ENCODE peak calls at places on chromosome 13, in eight cellular contexts. E is NCI-H2171 treated with DMSO at 0.1 percent for 48 hours; N is effector CD4-positive, alpha-beta T cell; Z is ascending aorta; A is activated CD4-positive, alpha-beta T cell treated with anti-CD3 and anti-CD28 coated beads for 1 hour; Q is MCF 10A; P is erythroblast; U is HFF-Myc. L is an unnamed sample.

GRCh38 chr13:38686635-38687245 is at the start of gene FREM2:
- DNase-seq in A (no peak), P (no peak), Z (no peak), E (no peak), Q (peak), N (no peak), U (no peak), L (no peak)

GRCh38 chr13:76890036-76890435 is 3.8 kb upstream of the KCTD12 start:
- DNase-seq in A (no peak), N (no peak), Q (peak), U (no peak), Z (no peak), E (no peak), P (no peak), L (no peak)

GRCh38 chr13:27279506-27279905 is 8.9 kb downstream of the RASL11A start:
- DNase-seq in P (no peak), A (no peak), E (no peak), N (no peak), Z (no peak), U (no peak), Q (no peak), L (no peak)

GRCh38 chr13:85521586-85521985 is 277.6 kb downstream of the SLITRK6 start:
- DNase-seq in U (no peak), E (no peak), A (no peak), N (no peak), Q (no peak), P (no peak), Z (no peak), L (no peak)

GRCh38 chr13:99721606-99722384 is 220.5 kb downstream of the TM9SF2 start:
- DNase-seq in Z (no peak), A (no peak), E (no peak), N (no peak), U (no peak), Q (no peak), P (no peak), L (no peak)

GRCh38 chr13:48110930-48111721 is 16.2 kb upstream of the MED4 start:
- DNase-seq in Z (no peak), P (no peak), E (no peak), Q (no peak), U (no peak), N (no peak), A (no peak), L (no peak)

GRCh38 chr13:48437381-48437780 is 24.5 kb upstream of the LPAR6 start:
- DNase-seq in N (no peak), Z (peak), E (peak), U (no peak), Q (peak), P (no peak), A (no peak), L (no peak)

GRCh38 chr13:60627071-60627686 is 230.2 kb downstream of the TDRD3 start:
- DNase-seq in N (no peak), P (peak), Z (no peak), E (peak), Q (peak), U (no peak), A (no peak), L (no peak)

GRCh38 chr13:56907766-56908165 is 233.0 kb upstream of the PRR20A start:
- DNase-seq in N (no peak), Q (no peak), P (no peak), U (no peak), Z (no peak), E (no peak), A (no peak), L (no peak)

GRCh38 chr13:71030789-71031188 is 836.2 kb downstream of the DACH1 start:
- DNase-seq in U (no peak), P (no peak), N (no peak), E (no peak), Z (no peak), A (no peak), Q (no peak), L (no peak)

GRCh38 chr13:51955281-51955771 is 55.9 kb downstream of the ATP7B start:
- DNase-seq in Q (peak), E (peak), P (peak), N (no peak), A (no peak), Z (no peak), U (no peak), L (no peak)

GRCh38 chr13:50285283-50285682 is 270.0 kb downstream of the KCNRG start:
- DNase-seq in Q (no peak), A (no peak), U (no peak), N (no peak), E (no peak), P (no peak), Z (no peak), L (no peak)

GRCh38 chr13:112928958-112929777 is 39.8 kb upstream of the MCF2L start:
- DNase-seq in Q (peak), A (no peak), U (peak), N (no peak), E (no peak), Z (no peak), P (no peak), L (no peak)

GRCh38 chr13:103539265-103539664 is 473.0 kb upstream of the SLC10A2 start:
- DNase-seq in E (peak), A (no peak), N (no peak), Q (no peak), U (no peak), Z (no peak), P (no peak), L (no peak)

GRCh38 chr13:33441015-33441414 is 155.5 kb upstream of the STARD13 start:
- DNase-seq in Q (peak), N (no peak), E (peak), U (no peak), Z (no peak), A (no peak), P (no peak), L (no peak)

GRCh38 chr13:75830842-75831241 is 194.7 kb downstream of the LMO7 start:
- DNase-seq in E (no peak), A (no peak), Q (no peak), U (peak), Z (no peak), P (no peak), N (no peak), L (no peak)

GRCh38 chr13:86840250-86841191 is 830.6 kb upstream of the SLITRK5 start:
- DNase-seq in U (no peak), A (no peak), P (no peak), Q (no peak), E (no peak), Z (no peak), N (no peak), L (no peak)

GRCh38 chr13:98954313-98954712 is 23.6 kb downstream of the DOCK9 start:
- DNase-seq in A (no peak), Q (no peak), Z (no peak), U (no peak), E (no peak), P (no peak), N (no peak), L (no peak)

GRCh38 chr13:46181799-46182490 is at the start of gene LCP1:
- DNase-seq in U (no peak), N (peak), E (no peak), A (peak), P (peak), Z (no peak), Q (peak), L (peak)

GRCh38 chr13:98143601-98144500 is 957 bp downstream of the FARP1 start:
- DNase-seq in E (peak), N (no peak), A (no peak), Z (no peak), Q (peak), P (no peak), U (no peak), L (no peak)

GRCh38 chr13:95474992-95475391 is 77.5 kb upstream of the CLDN10 start:
- DNase-seq in A (no peak), Q (no peak), P (no peak), U (no peak), E (no peak), Z (no peak), N (no peak), L (no peak)

GRCh38 chr13:24624363-24624762 is 55.8 kb upstream of the ATP12A start:
- DNase-seq in N (no peak), Z (no peak), P (no peak), Q (no peak), U (no peak), A (no peak), E (no peak), L (no peak)

GRCh38 chr13:25977216-25977615 is 74.6 kb downstream of the SHISA2 start:
- DNase-seq in P (no peak), A (no peak), U (no peak), Q (no peak), E (no peak), Z (no peak), N (no peak), L (no peak)

GRCh38 chr13:35961002-35961401 is 170.2 kb downstream of the DCLK1 start:
- DNase-seq in P (no peak), Z (no peak), U (no peak), E (no peak), N (no peak), Q (no peak), A (no peak), L (no peak)

GRCh38 chr13:48892311-48892710 is 83.4 kb upstream of the FNDC3A start:
- DNase-seq in U (no peak), P (no peak), Q (peak), N (no peak), Z (no peak), A (no peak), E (no peak), L (no peak)

GRCh38 chr13:25778302-25778701 is 273.5 kb downstream of the SHISA2 start:
- DNase-seq in A (no peak), N (no peak), E (no peak), U (no peak), P (no peak), Q (no peak), Z (no peak), L (no peak)

GRCh38 chr13:43804461-43805070 is 17.8 kb upstream of the ENOX1 start:
- DNase-seq in N (peak), P (peak), A (no peak), Q (peak), E (peak), U (no peak), Z (no peak), L (peak)

GRCh38 chr13:31731923-31732322 is 7.4 kb upstream of the RXFP2 start:
- DNase-seq in E (no peak), Q (no peak), P (no peak), U (peak), N (no peak), A (no peak), Z (no peak), L (no peak)

GRCh38 chr13:114057131-114058050 is 75.0 kb downstream of the RASA3 start:
- DNase-seq in E (no peak), U (no peak), A (no peak), Q (no peak), P (no peak), N (no peak), Z (no peak), L (no peak)